ENCODE peak calls at places on chromosomes 3 and 15, in eight cellular contexts. One of them, this sample, is unnamed.

GRCh38 chr3:50316657-50317242 is 5.8 kb downstream of the HYAL2 start:
- DNase-seq in PC-3: peak
- DNase-seq in GM23338: no peak
- DNase-seq in neural progenitor cell: no peak
- DNase-seq in hepatocyte: peak
- DNase-seq in OCI-LY7: peak
- DNase-seq in GM23248: no peak
- DNase-seq in MM.1S: no peak
- DNase-seq in this sample: no peak

GRCh38 chr15:27454281-27455060 is 483.5 kb downstream of the GABRG3 start:
- DNase-seq in PC-3: peak
- DNase-seq in GM23338: no peak
- DNase-seq in GM23248: peak
- DNase-seq in OCI-LY7: no peak
- DNase-seq in MM.1S: no peak
- DNase-seq in hepatocyte: peak
- DNase-seq in neural progenitor cell: no peak
- DNase-seq in this sample: no peak

GRCh38 chr3:29335921-29336320 is 55.0 kb downstream of the RBMS3 start:
- DNase-seq in GM23338: no peak
- DNase-seq in MM.1S: no peak
- DNase-seq in neural progenitor cell: no peak
- DNase-seq in PC-3: no peak
- DNase-seq in OCI-LY7: no peak
- DNase-seq in hepatocyte: no peak
- DNase-seq in GM23248: peak
- DNase-seq in this sample: no peak

GRCh38 chr3:13416002-13416793 is 3.9 kb downstream of the NUP210 start:
- DNase-seq in PC-3: no peak
- DNase-seq in MM.1S: no peak
- DNase-seq in hepatocyte: no peak
- DNase-seq in GM23248: no peak
- DNase-seq in OCI-LY7: peak
- DNase-seq in neural progenitor cell: peak
- DNase-seq in GM23338: peak
- DNase-seq in this sample: no peak

GRCh38 chr3:39234041-39234440 is 41.6 kb upstream of the XIRP1 start:
- DNase-seq in GM23248: no peak
- DNase-seq in MM.1S: no peak
- DNase-seq in OCI-LY7: no peak
- DNase-seq in neural progenitor cell: no peak
- DNase-seq in PC-3: no peak
- DNase-seq in hepatocyte: no peak
- DNase-seq in GM23338: no peak
- DNase-seq in this sample: no peak

GRCh38 chr3:128345195-128345594 is 121.5 kb downstream of the DNAJB8 start:
- DNase-seq in GM23248: no peak
- DNase-seq in MM.1S: no peak
- DNase-seq in neural progenitor cell: no peak
- DNase-seq in GM23338: no peak
- DNase-seq in PC-3: no peak
- DNase-seq in hepatocyte: no peak
- DNase-seq in OCI-LY7: no peak
- DNase-seq in this sample: no peak

GRCh38 chr15:29871401-29871800 is 49.1 kb upstream of the TJP1 start:
- DNase-seq in PC-3: no peak
- DNase-seq in neural progenitor cell: no peak
- DNase-seq in MM.1S: no peak
- DNase-seq in hepatocyte: no peak
- DNase-seq in GM23248: no peak
- DNase-seq in GM23338: no peak
- DNase-seq in OCI-LY7: no peak
- DNase-seq in this sample: no peak

GRCh38 chr3:11331101-11331500 is 58.9 kb downstream of the ATG7 start:
- DNase-seq in neural progenitor cell: no peak
- DNase-seq in GM23338: no peak
- DNase-seq in GM23248: peak
- DNase-seq in hepatocyte: no peak
- DNase-seq in OCI-LY7: no peak
- DNase-seq in MM.1S: no peak
- DNase-seq in PC-3: peak
- DNase-seq in this sample: no peak

GRCh38 chr3:167732313-167733065 is 2.2 kb downstream of the PDCD10 start:
- DNase-seq in MM.1S: no peak
- DNase-seq in neural progenitor cell: no peak
- DNase-seq in GM23248: peak
- DNase-seq in OCI-LY7: no peak
- DNase-seq in hepatocyte: no peak
- DNase-seq in GM23338: no peak
- DNase-seq in PC-3: peak
- DNase-seq in this sample: no peak

GRCh38 chr3:146165370-146165769 is 4.4 kb upstream of the PLOD2 start:
- DNase-seq in PC-3: peak
- DNase-seq in GM23248: peak
- DNase-seq in MM.1S: no peak
- DNase-seq in hepatocyte: no peak
- DNase-seq in neural progenitor cell: no peak
- DNase-seq in GM23338: no peak
- DNase-seq in OCI-LY7: no peak
- DNase-seq in this sample: no peak

GRCh38 chr15:91224750-91225380 is 124.8 kb downstream of the SV2B start:
- DNase-seq in PC-3: peak
- DNase-seq in neural progenitor cell: peak
- DNase-seq in OCI-LY7: peak
- DNase-seq in hepatocyte: peak
- DNase-seq in GM23248: peak
- DNase-seq in MM.1S: peak
- DNase-seq in GM23338: peak
- DNase-seq in this sample: peak

DNA sequence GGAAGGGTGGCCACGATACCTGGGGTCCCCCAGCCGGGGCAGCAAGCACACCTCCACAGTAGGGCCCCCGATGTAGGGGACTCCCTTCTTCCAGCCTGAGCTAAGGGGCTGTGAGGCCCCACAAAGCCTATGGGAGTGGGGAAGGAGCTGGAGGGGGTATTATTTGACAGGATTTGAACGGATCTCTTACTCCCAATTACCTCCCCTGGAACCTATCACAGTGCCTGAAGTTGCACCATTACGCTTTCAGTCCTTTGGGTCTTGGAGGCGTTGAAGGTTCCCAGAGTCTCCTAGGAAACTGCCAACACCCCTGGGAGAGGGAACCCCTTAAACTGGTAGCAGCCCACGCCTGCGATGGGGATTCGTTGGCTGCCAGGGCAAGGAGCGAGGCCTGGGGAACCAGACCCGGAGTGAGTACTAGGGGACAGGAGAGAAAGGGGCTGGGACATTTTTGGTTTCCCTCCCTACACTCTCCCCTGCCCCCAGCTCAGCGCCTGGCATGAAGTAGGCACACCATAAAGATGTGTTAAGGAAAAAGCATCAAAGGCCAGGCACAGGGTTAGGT is 409 bp upstream of the LHFPL4 start:
- DNase-seq in OCI-LY7: no peak
- DNase-seq in GM23248: no peak
- DNase-seq in hepatocyte: no peak
- DNase-seq in GM23338: peak
- DNase-seq in PC-3: no peak
- DNase-seq in MM.1S: no peak
- DNase-seq in neural progenitor cell: peak
- DNase-seq in this sample: no peak
- TF ChIP-seq EZH2phosphoT487 in OCI-LY7: no peak
- TF ChIP-seq EZH2phosphoT487 in GM23248: no peak
- TF ChIP-seq EZH2phosphoT487 in hepatocyte: no peak
- TF ChIP-seq EZH2phosphoT487 in GM23338: no peak
- TF ChIP-seq EZH2phosphoT487 in PC-3: no peak
- TF ChIP-seq EZH2phosphoT487 in MM.1S: no peak
- TF ChIP-seq EZH2phosphoT487 in neural progenitor cell: no peak
- TF ChIP-seq EZH2phosphoT487 in this sample: no peak

DNA sequence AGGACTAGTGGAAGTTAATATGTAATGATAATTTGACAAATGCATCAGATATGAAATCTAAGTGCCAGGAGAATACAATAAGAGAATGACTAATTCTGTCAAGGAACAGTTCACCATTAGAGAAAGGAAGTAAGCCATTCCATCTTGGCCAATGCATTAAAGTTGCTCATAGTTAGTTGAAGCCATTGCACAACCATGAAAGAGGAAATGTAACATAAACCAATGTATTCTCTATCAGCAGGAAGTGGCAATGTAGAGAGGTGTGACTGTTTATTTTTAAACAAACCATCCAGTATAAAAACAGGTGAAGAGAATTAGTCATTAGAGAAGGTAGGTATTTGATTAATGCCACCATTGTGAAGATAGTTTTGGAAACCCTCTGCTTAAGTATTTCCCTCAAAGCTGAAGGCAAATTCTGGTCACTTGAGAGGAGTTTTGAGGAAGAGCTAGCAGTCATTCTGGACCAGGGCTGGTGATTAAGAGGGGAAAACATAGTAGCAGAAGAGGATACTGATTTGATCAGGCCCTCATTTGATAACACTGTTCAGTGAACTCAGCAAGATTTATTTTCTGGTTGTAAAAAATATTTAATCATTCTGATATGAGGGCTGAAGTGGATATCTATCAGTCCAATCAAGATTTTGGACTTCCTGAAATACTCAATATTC is 10.8 kb upstream of the ANXA2 start:
- DNase-seq in hepatocyte: no peak
- DNase-seq in PC-3: peak
- DNase-seq in GM23248: peak
- DNase-seq in MM.1S: peak
- DNase-seq in neural progenitor cell: no peak
- DNase-seq in GM23338: no peak
- DNase-seq in OCI-LY7: peak
- DNase-seq in this sample: no peak
- TF ChIP-seq EZH2phosphoT487 in hepatocyte: no peak
- TF ChIP-seq EZH2phosphoT487 in PC-3: no peak
- TF ChIP-seq EZH2phosphoT487 in GM23248: no peak
- TF ChIP-seq EZH2phosphoT487 in MM.1S: no peak
- TF ChIP-seq EZH2phosphoT487 in neural progenitor cell: no peak
- TF ChIP-seq EZH2phosphoT487 in GM23338: no peak
- TF ChIP-seq EZH2phosphoT487 in OCI-LY7: no peak
- TF ChIP-seq EZH2phosphoT487 in this sample: no peak

GRCh38 chr3:42377681-42378080 is 32.7 kb downstream of the LYZL4 start:
- DNase-seq in PC-3: no peak
- DNase-seq in GM23248: no peak
- DNase-seq in neural progenitor cell: no peak
- DNase-seq in OCI-LY7: no peak
- DNase-seq in MM.1S: no peak
- DNase-seq in hepatocyte: no peak
- DNase-seq in GM23338: no peak
- DNase-seq in this sample: no peak

GRCh38 chr3:42375121-42375520 is 35.3 kb downstream of the LYZL4 start:
- DNase-seq in neural progenitor cell: no peak
- DNase-seq in hepatocyte: no peak
- DNase-seq in MM.1S: no peak
- DNase-seq in GM23248: no peak
- DNase-seq in OCI-LY7: no peak
- DNase-seq in PC-3: no peak
- DNase-seq in GM23338: no peak
- DNase-seq in this sample: no peak

GRCh38 chr3:42371776-42372175 is 38.6 kb downstream of the LYZL4 start:
- DNase-seq in PC-3: no peak
- DNase-seq in neural progenitor cell: no peak
- DNase-seq in hepatocyte: no peak
- DNase-seq in OCI-LY7: no peak
- DNase-seq in GM23248: no peak
- DNase-seq in MM.1S: no peak
- DNase-seq in GM23338: no peak
- DNase-seq in this sample: no peak

DNA sequence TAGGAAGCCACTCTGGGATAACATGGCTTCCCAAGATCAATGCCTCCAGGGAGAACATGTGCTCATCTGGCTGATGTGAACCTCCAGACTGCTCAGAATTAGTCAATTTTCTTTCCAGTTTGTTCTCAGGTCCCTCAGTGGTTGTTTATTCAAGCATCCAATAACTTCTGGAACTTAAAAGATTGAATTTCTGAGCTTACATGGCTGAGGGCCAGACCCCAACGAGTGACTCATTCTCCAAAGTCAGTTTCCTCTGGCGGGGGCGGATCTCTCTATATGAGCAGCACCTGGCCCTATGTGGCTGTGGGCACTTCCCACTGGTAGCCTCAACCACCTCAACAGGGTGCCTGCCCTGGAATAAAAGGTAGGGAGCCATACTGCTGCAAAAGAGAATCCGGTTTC is 34.0 kb downstream of the LYZL4 start:
- DNase-seq in OCI-LY7: no peak
- DNase-seq in PC-3: peak
- DNase-seq in GM23338: no peak
- DNase-seq in neural progenitor cell: no peak
- DNase-seq in hepatocyte: peak
- DNase-seq in GM23248: peak
- DNase-seq in MM.1S: no peak
- DNase-seq in this sample: no peak
- TF ChIP-seq EZH2phosphoT487 in OCI-LY7: no peak
- TF ChIP-seq EZH2phosphoT487 in PC-3: no peak
- TF ChIP-seq EZH2phosphoT487 in GM23338: no peak
- TF ChIP-seq EZH2phosphoT487 in neural progenitor cell: no peak
- TF ChIP-seq EZH2phosphoT487 in hepatocyte: no peak
- TF ChIP-seq EZH2phosphoT487 in GM23248: no peak
- TF ChIP-seq EZH2phosphoT487 in MM.1S: no peak
- TF ChIP-seq EZH2phosphoT487 in this sample: no peak

GRCh38 chr3:30864836-30865235 is 29.6 kb downstream of the GADL1 start:
- DNase-seq in neural progenitor cell: no peak
- DNase-seq in GM23338: no peak
- DNase-seq in MM.1S: no peak
- DNase-seq in GM23248: peak
- DNase-seq in PC-3: peak
- DNase-seq in OCI-LY7: no peak
- DNase-seq in hepatocyte: no peak
- DNase-seq in this sample: no peak

GRCh38 chr3:30855390-30855789 is 39.1 kb downstream of the GADL1 start:
- DNase-seq in GM23248: peak
- DNase-seq in OCI-LY7: no peak
- DNase-seq in GM23338: no peak
- DNase-seq in MM.1S: no peak
- DNase-seq in hepatocyte: peak
- DNase-seq in PC-3: peak
- DNase-seq in neural progenitor cell: no peak
- DNase-seq in this sample: peak

GRCh38 chr3:30864158-30864557 is 30.3 kb downstream of the GADL1 start:
- DNase-seq in PC-3: no peak
- DNase-seq in neural progenitor cell: no peak
- DNase-seq in OCI-LY7: no peak
- DNase-seq in GM23338: no peak
- DNase-seq in GM23248: no peak
- DNase-seq in hepatocyte: no peak
- DNase-seq in MM.1S: no peak
- DNase-seq in this sample: no peak

DNA sequence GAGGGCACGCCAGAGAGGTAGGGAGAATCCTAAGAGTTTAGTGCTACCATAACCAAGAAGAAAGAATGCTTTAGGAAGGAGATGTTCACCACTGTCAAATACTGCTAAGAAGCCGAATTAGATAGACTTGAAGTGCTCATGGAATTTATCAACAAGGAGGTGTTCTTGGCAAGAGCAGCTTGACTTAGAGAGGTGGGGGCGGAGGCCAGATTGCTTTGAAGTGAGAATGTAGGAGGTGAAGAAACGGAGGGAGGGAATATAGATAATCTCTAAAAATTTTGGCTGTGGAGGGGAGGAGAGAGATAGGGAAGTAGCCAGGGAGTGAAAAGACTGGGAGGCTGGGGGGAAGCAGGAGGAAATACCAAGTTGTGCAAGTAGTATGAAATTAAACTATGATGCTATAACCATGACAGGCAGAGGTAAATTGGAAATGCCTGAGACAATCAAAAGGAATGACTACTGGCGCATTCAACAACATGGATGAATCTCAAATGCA is 35.5 kb downstream of the GADL1 start:
- DNase-seq in GM23248: no peak
- DNase-seq in MM.1S: no peak
- DNase-seq in PC-3: no peak
- DNase-seq in OCI-LY7: no peak
- DNase-seq in GM23338: no peak
- DNase-seq in neural progenitor cell: no peak
- DNase-seq in hepatocyte: no peak
- DNase-seq in this sample: no peak
- TF ChIP-seq EZH2phosphoT487 in GM23248: no peak
- TF ChIP-seq EZH2phosphoT487 in MM.1S: no peak
- TF ChIP-seq EZH2phosphoT487 in PC-3: no peak
- TF ChIP-seq EZH2phosphoT487 in OCI-LY7: no peak
- TF ChIP-seq EZH2phosphoT487 in GM23338: no peak
- TF ChIP-seq EZH2phosphoT487 in neural progenitor cell: no peak
- TF ChIP-seq EZH2phosphoT487 in hepatocyte: no peak
- TF ChIP-seq EZH2phosphoT487 in this sample: no peak